ENCODE peak calls at places on chromosome 19, in nine cellular contexts. One of them, this sample, is unnamed.
A peak's percentile ranks its signal among the peaks of the same experiment; 100 is the strongest.

GRCh38 chr19:31694761-31695160 is 345.5 kb upstream of the TSHZ3 start:
- DNase-seq in astrocyte of the spinal cord: no peak
- DNase-seq in nephron progenitor cell: no peak
- DNase-seq in AG09319: no peak
- DNase-seq in GM20000: no peak
- DNase-seq in tibial artery: no peak
- DNase-seq in choroid plexus epithelial cell: no peak
- DNase-seq in right lobe of liver: no peak
- DNase-seq in foreskin keratinocyte: no peak
- DNase-seq in this sample: no peak

GRCh38 chr19:48794291-48794690 is 16.5 kb downstream of the BCAT2 start:
- DNase-seq in astrocyte of the spinal cord: no peak
- DNase-seq in nephron progenitor cell: no peak
- DNase-seq in AG09319: no peak
- DNase-seq in GM20000: no peak
- DNase-seq in tibial artery: no peak
- DNase-seq in choroid plexus epithelial cell: no peak
- DNase-seq in right lobe of liver: no peak
- DNase-seq in foreskin keratinocyte: no peak
- DNase-seq in this sample: no peak

GRCh38 chr19:16417660-16418596 is 53.8 kb downstream of the EPS15L1 start:
- DNase-seq in astrocyte of the spinal cord: peak; percentile 29
- DNase-seq in nephron progenitor cell: peak; percentile 75
- DNase-seq in AG09319: no peak
- DNase-seq in GM20000: peak; percentile 85
- DNase-seq in tibial artery: peak; percentile 63
- DNase-seq in choroid plexus epithelial cell: peak; percentile 66
- DNase-seq in right lobe of liver: no peak
- DNase-seq in foreskin keratinocyte: peak; percentile 33
- DNase-seq in this sample: peak; percentile 62

GRCh38 chr19:8370176-8371010 is 6.4 kb downstream of the ANGPTL4 start:
- DNase-seq in astrocyte of the spinal cord: no peak
- DNase-seq in nephron progenitor cell: no peak
- DNase-seq in AG09319: no peak
- DNase-seq in GM20000: no peak
- DNase-seq in tibial artery: no peak
- DNase-seq in choroid plexus epithelial cell: peak; percentile 49
- DNase-seq in right lobe of liver: no peak
- DNase-seq in foreskin keratinocyte: no peak
- DNase-seq in this sample: no peak

GRCh38 chr19:51091126-51091525 is 8.4 kb upstream of the KLK14 start:
- DNase-seq in astrocyte of the spinal cord: no peak
- DNase-seq in nephron progenitor cell: no peak
- DNase-seq in AG09319: no peak
- DNase-seq in GM20000: no peak
- DNase-seq in tibial artery: no peak
- DNase-seq in choroid plexus epithelial cell: no peak
- DNase-seq in right lobe of liver: no peak
- DNase-seq in foreskin keratinocyte: no peak
- DNase-seq in this sample: no peak

GRCh38 chr19:7910321-7911161 is 4.1 kb upstream of the TGFBR3L start:
- DNase-seq in astrocyte of the spinal cord: no peak
- DNase-seq in nephron progenitor cell: no peak
- DNase-seq in AG09319: no peak
- DNase-seq in GM20000: no peak
- DNase-seq in tibial artery: no peak
- DNase-seq in choroid plexus epithelial cell: no peak
- DNase-seq in right lobe of liver: peak; percentile 54
- DNase-seq in foreskin keratinocyte: no peak
- DNase-seq in this sample: no peak

GRCh38 chr19:33808399-33808798 is 11.7 kb downstream of the KCTD15 start:
- DNase-seq in astrocyte of the spinal cord: no peak
- DNase-seq in nephron progenitor cell: no peak
- DNase-seq in AG09319: no peak
- DNase-seq in GM20000: no peak
- DNase-seq in tibial artery: no peak
- DNase-seq in choroid plexus epithelial cell: no peak
- DNase-seq in right lobe of liver: no peak
- DNase-seq in foreskin keratinocyte: no peak
- DNase-seq in this sample: no peak

GRCh38 chr19:37342753-37343152 is 28.1 kb upstream of the ZNF527 start:
- DNase-seq in astrocyte of the spinal cord: no peak
- DNase-seq in nephron progenitor cell: no peak
- DNase-seq in AG09319: no peak
- DNase-seq in GM20000: no peak
- DNase-seq in tibial artery: no peak
- DNase-seq in choroid plexus epithelial cell: no peak
- DNase-seq in right lobe of liver: no peak
- DNase-seq in foreskin keratinocyte: no peak
- DNase-seq in this sample: no peak

GRCh38 chr19:49130325-49130724 is 11.0 kb downstream of the PPFIA3 start:
- DNase-seq in astrocyte of the spinal cord: no peak
- DNase-seq in nephron progenitor cell: no peak
- DNase-seq in AG09319: no peak
- DNase-seq in GM20000: no peak
- DNase-seq in tibial artery: no peak
- DNase-seq in choroid plexus epithelial cell: no peak
- DNase-seq in right lobe of liver: no peak
- DNase-seq in foreskin keratinocyte: no peak
- DNase-seq in this sample: no peak

GRCh38 chr19:51691122-51692064 is 1.7 kb upstream of the SPACA6 start:
- DNase-seq in astrocyte of the spinal cord: peak; percentile 54
- DNase-seq in nephron progenitor cell: peak; percentile 18
- DNase-seq in AG09319: no peak
- DNase-seq in GM20000: peak; percentile 7
- DNase-seq in tibial artery: no peak
- DNase-seq in choroid plexus epithelial cell: peak; percentile 67
- DNase-seq in right lobe of liver: no peak
- DNase-seq in foreskin keratinocyte: peak; percentile 27
- DNase-seq in this sample: no peak

GRCh38 chr19:28577666-28578065 is 635.3 kb downstream of the UQCRFS1 start:
- DNase-seq in astrocyte of the spinal cord: no peak
- DNase-seq in nephron progenitor cell: no peak
- DNase-seq in AG09319: no peak
- DNase-seq in GM20000: no peak
- DNase-seq in tibial artery: no peak
- DNase-seq in choroid plexus epithelial cell: no peak
- DNase-seq in right lobe of liver: no peak
- DNase-seq in foreskin keratinocyte: no peak
- DNase-seq in this sample: no peak

GRCh38 chr19:57348136-57348535 is 2.9 kb upstream of the ZNF304 start:
- DNase-seq in astrocyte of the spinal cord: no peak
- DNase-seq in nephron progenitor cell: no peak
- DNase-seq in AG09319: no peak
- DNase-seq in GM20000: no peak
- DNase-seq in tibial artery: no peak
- DNase-seq in choroid plexus epithelial cell: peak; percentile 51
- DNase-seq in right lobe of liver: no peak
- DNase-seq in foreskin keratinocyte: peak; percentile 19
- DNase-seq in this sample: no peak

GRCh38 chr19:31289381-31289880 is 59.8 kb downstream of the TSHZ3 start:
- DNase-seq in astrocyte of the spinal cord: no peak
- DNase-seq in nephron progenitor cell: no peak
- DNase-seq in AG09319: no peak
- DNase-seq in GM20000: no peak
- DNase-seq in tibial artery: no peak
- DNase-seq in choroid plexus epithelial cell: no peak
- DNase-seq in right lobe of liver: no peak
- DNase-seq in foreskin keratinocyte: no peak
- DNase-seq in this sample: no peak

GRCh38 chr19:590396-590745 is 690 bp downstream of the HCN2 start:
- DNase-seq in astrocyte of the spinal cord: peak; percentile 47
- DNase-seq in nephron progenitor cell: peak; percentile 39
- DNase-seq in AG09319: no peak
- DNase-seq in GM20000: no peak
- DNase-seq in tibial artery: no peak
- DNase-seq in choroid plexus epithelial cell: peak; percentile 57
- DNase-seq in right lobe of liver: no peak
- DNase-seq in foreskin keratinocyte: no peak
- DNase-seq in this sample: no peak
- TF ChIP-seq CTCF in astrocyte of the spinal cord: no peak
- TF ChIP-seq CTCF in nephron progenitor cell: no peak
- TF ChIP-seq CTCF in AG09319: no peak
- TF ChIP-seq CTCF in GM20000: no peak
- TF ChIP-seq CTCF in tibial artery: no peak
- TF ChIP-seq CTCF in choroid plexus epithelial cell: no peak
- TF ChIP-seq CTCF in right lobe of liver: no peak
- TF ChIP-seq CTCF in foreskin keratinocyte: no peak
- TF ChIP-seq CTCF in this sample: no peak

GRCh38 chr19:12202250-12202649 is 39.4 kb downstream of the ZNF136 start:
- DNase-seq in astrocyte of the spinal cord: no peak
- DNase-seq in nephron progenitor cell: no peak
- DNase-seq in AG09319: no peak
- DNase-seq in GM20000: no peak
- DNase-seq in tibial artery: no peak
- DNase-seq in choroid plexus epithelial cell: peak; percentile 14
- DNase-seq in right lobe of liver: no peak
- DNase-seq in foreskin keratinocyte: no peak
- DNase-seq in this sample: no peak
- TF ChIP-seq CTCF in astrocyte of the spinal cord: no peak
- TF ChIP-seq CTCF in nephron progenitor cell: no peak
- TF ChIP-seq CTCF in AG09319: no peak
- TF ChIP-seq CTCF in GM20000: no peak
- TF ChIP-seq CTCF in tibial artery: no peak
- TF ChIP-seq CTCF in choroid plexus epithelial cell: peak; percentile 35
- TF ChIP-seq CTCF in right lobe of liver: peak; percentile 45
- TF ChIP-seq CTCF in foreskin keratinocyte: peak; percentile 33
- TF ChIP-seq CTCF in this sample: no peak

DNA sequence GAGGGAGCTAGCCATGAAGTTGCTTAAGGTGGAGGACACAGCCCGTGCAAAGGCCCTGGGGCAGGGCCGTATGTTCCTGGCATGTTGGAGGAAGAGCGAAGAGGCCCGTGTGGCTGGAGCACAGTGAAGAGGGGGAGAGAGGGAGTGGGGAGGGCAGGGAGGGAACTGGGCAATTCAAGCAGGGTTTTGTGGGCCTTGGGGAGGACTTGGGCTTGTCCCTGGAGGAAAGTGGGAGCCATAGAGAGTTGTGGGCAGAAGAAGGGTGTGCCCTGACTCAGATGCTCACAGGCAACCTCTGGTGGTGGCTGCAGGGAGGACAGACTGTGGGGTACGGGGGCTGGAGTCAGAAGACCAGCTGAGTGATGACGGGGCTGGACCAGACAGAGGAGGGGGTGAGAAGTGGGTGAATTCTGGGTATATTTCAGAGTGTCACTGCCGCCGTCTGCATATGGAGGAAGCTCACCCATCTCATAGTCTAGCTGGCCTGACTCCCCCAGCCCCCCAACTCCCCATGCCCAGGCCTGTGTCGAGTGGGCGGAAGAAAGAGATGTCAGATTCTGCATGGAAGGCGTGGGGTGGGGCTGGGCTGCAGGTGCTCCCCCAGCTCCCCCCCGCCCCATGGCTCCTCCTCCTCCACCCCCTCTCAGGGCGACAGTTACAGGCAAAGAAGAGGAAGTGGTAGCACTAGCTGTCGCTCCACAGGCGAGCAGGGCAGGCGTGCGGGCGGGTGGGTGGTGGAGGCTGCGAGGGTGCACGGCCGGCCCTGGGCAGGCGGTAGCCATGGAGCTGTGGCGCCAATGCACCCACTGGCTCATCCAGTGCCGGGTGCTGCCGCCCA is at the start of gene VAV1:
- DNase-seq in astrocyte of the spinal cord: no peak
- DNase-seq in nephron progenitor cell: no peak
- DNase-seq in AG09319: no peak
- DNase-seq in GM20000: peak; percentile 92
- DNase-seq in tibial artery: peak; percentile 61
- DNase-seq in choroid plexus epithelial cell: no peak
- DNase-seq in right lobe of liver: peak; percentile 65
- DNase-seq in foreskin keratinocyte: no peak
- DNase-seq in this sample: no peak
- TF ChIP-seq CTCF in astrocyte of the spinal cord: no peak
- TF ChIP-seq CTCF in nephron progenitor cell: no peak
- TF ChIP-seq CTCF in AG09319: no peak
- TF ChIP-seq CTCF in GM20000: peak; percentile 57
- TF ChIP-seq CTCF in tibial artery: no peak
- TF ChIP-seq CTCF in choroid plexus epithelial cell: peak; percentile 21
- TF ChIP-seq CTCF in right lobe of liver: no peak
- TF ChIP-seq CTCF in foreskin keratinocyte: peak; percentile 24
- TF ChIP-seq CTCF in this sample: peak; percentile 18

GRCh38 chr19:54229146-54229545 is 6.3 kb upstream of the LILRB3 start:
- DNase-seq in astrocyte of the spinal cord: no peak
- DNase-seq in nephron progenitor cell: no peak
- DNase-seq in AG09319: no peak
- DNase-seq in GM20000: no peak
- DNase-seq in tibial artery: no peak
- DNase-seq in choroid plexus epithelial cell: no peak
- DNase-seq in right lobe of liver: no peak
- DNase-seq in foreskin keratinocyte: no peak
- DNase-seq in this sample: no peak

GRCh38 chr19:54233941-54234340 is 8.6 kb downstream of the LILRA6 start:
- DNase-seq in astrocyte of the spinal cord: no peak
- DNase-seq in nephron progenitor cell: no peak
- DNase-seq in AG09319: no peak
- DNase-seq in GM20000: no peak
- DNase-seq in tibial artery: no peak
- DNase-seq in choroid plexus epithelial cell: no peak
- DNase-seq in right lobe of liver: no peak
- DNase-seq in foreskin keratinocyte: no peak
- DNase-seq in this sample: no peak

GRCh38 chr19:54232552-54232934 is 9.7 kb upstream of the LILRB3 start:
- DNase-seq in astrocyte of the spinal cord: no peak
- DNase-seq in nephron progenitor cell: no peak
- DNase-seq in AG09319: no peak
- DNase-seq in GM20000: no peak
- DNase-seq in tibial artery: no peak
- DNase-seq in choroid plexus epithelial cell: no peak
- DNase-seq in right lobe of liver: no peak
- DNase-seq in foreskin keratinocyte: no peak
- DNase-seq in this sample: no peak

GRCh38 chr19:54230031-54230430 is 7.2 kb upstream of the LILRB3 start:
- DNase-seq in astrocyte of the spinal cord: no peak
- DNase-seq in nephron progenitor cell: no peak
- DNase-seq in AG09319: no peak
- DNase-seq in GM20000: no peak
- DNase-seq in tibial artery: no peak
- DNase-seq in choroid plexus epithelial cell: no peak
- DNase-seq in right lobe of liver: no peak
- DNase-seq in foreskin keratinocyte: no peak
- DNase-seq in this sample: no peak

DNA sequence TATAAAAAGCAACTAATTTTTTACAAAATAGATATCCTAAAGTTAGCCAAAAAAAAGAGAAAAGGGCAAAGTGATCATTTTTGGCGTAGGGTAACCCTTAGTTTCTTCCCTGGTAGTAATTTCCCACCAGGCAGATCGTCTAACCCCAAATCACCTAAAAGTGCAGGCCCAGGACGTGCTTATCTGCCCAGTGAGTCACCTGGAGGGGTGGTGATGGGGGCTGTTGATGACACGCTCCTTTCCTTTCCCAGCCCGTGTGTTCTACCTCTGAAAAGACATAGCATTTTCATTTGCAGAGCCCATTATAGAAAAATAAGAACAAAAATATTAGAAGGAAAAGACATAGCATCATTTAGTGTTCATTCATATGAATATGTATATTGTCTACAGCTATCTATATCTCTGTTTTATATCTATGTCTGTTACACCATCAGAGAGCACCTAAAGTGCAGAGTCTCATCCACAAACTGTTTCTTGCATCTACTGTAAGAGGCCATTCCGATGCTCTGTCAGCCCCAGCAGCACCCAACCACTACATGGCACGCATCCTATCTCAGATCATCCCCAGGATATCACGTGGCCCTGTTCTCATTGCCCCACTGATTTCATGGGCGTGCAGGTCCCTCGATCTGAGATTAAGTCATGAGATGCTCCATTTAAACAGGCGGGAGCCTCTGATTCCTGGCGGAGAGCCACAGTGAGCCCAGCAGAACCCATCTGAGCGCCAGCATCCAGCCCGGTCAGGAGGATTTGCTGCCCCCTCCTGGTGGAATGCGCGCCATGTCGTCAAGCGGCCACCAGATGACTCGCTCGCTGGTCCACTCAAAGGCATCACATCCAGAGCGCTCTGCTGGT is 8.5 kb upstream of the LILRB3 start:
- DNase-seq in astrocyte of the spinal cord: peak; percentile 69
- DNase-seq in nephron progenitor cell: peak; percentile 96
- DNase-seq in AG09319: peak; percentile 37
- DNase-seq in GM20000: peak; percentile 81
- DNase-seq in tibial artery: peak; percentile 78
- DNase-seq in choroid plexus epithelial cell: peak; percentile 85
- DNase-seq in right lobe of liver: peak; percentile 90
- DNase-seq in foreskin keratinocyte: peak; percentile 30
- DNase-seq in this sample: peak; percentile 93
- TF ChIP-seq CTCF in astrocyte of the spinal cord: peak; percentile 95
- TF ChIP-seq CTCF in nephron progenitor cell: peak; percentile 98
- TF ChIP-seq CTCF in AG09319: no peak
- TF ChIP-seq CTCF in GM20000: peak; percentile 81
- TF ChIP-seq CTCF in tibial artery: peak; percentile 80
- TF ChIP-seq CTCF in choroid plexus epithelial cell: peak; percentile 94
- TF ChIP-seq CTCF in right lobe of liver: peak; percentile 97
- TF ChIP-seq CTCF in foreskin keratinocyte: peak; percentile 85
- TF ChIP-seq CTCF in this sample: peak; percentile 100

This sample was measured in progenitor cell of endocrine pancreas.